ENCODE peak calls at places on chromosome 14, in five cellular contexts. H is SK-N-SH, F is K562, A is T47D, B is HepG2. D is an unnamed sample.
A peak's percentile ranks its signal among the peaks of the same experiment; 100 is the strongest.

GRCh38 chr14:29216316-29216715 is 449.7 kb downstream of the FOXG1 start:
- DNase-seq in H (no peak), A (no peak), F (no peak), B (no peak), D (no peak)

GRCh38 chr14:61754627-61755381 is 7.4 kb upstream of the SNAPC1 start:
- DNase-seq in B (no peak), H (no peak), A (no peak), F (no peak), D (no peak)

GRCh38 chr14:72666610-72667009 is 227.3 kb downstream of the DPF3 start:
- DNase-seq in B (no peak), H (no peak), A (no peak), F (no peak), D (no peak)

GRCh38 chr14:68790656-68791077 is 2.2 kb downstream of the ZFP36L1 start:
- DNase-seq in B (no peak), A (no peak), F (no peak), H (no peak), D (no peak)

GRCh38 chr14:22791302-22791701 is 23.9 kb downstream of the SLC7A7 start:
- DNase-seq in B (no peak), A (no peak), H (no peak), F (no peak), D (no peak)

GRCh38 chr14:92626041-92626440 is 112.5 kb downstream of the RIN3 start:
- DNase-seq in B (no peak), H (no peak), F (no peak), A (no peak), D (no peak)

GRCh38 chr14:56059054-56059453 is 59.2 kb upstream of the PELI2 start:
- DNase-seq in F (no peak), A (no peak), B (no peak), H (no peak), D (no peak)

GRCh38 chr14:80926706-80927384 is 14.7 kb downstream of the CEP128 start:
- DNase-seq in F (no peak), A (no peak), H (no peak), B (no peak), D (no peak)

GRCh38 chr14:34356267-34356660 is 105.8 kb downstream of the SPTSSA start:
- DNase-seq in B (no peak), F (no peak), A (no peak), H (no peak), D (no peak)

GRCh38 chr14:51396222-51396815 is 156.3 kb downstream of the TMX1 start:
- DNase-seq in F (no peak), B (no peak), A (no peak), H (no peak), D (no peak)

GRCh38 chr14:71486274-71486673 is 446.0 kb upstream of the RGS6 start:
- DNase-seq in A (no peak), F (no peak), H (no peak), B (no peak), D (no peak)

GRCh38 chr14:22099942-22100763 is 426.5 kb upstream of the OR4E1 start:
- DNase-seq in A (peak; percentile 15), B (peak; percentile 90), H (peak; percentile 10), F (peak; percentile 17), D (no peak)

GRCh38 chr14:104690266-104690711 is 871 bp downstream of the INF2 start:
- DNase-seq in F (no peak), H (no peak), A (no peak), B (no peak), D (no peak)

GRCh38 chr14:22893706-22894105 is 10.7 kb downstream of the REM2 start:
- DNase-seq in A (no peak), F (no peak), H (no peak), B (no peak), D (no peak)

GRCh38 chr14:56659964-56660551 is 80.5 kb downstream of the TMEM260 start:
- DNase-seq in H (peak; percentile 60), F (peak; percentile 44), B (peak; percentile 50), A (peak; percentile 21), D (no peak)

GRCh38 chr14:103157969-103158368 is 34.7 kb downstream of the TNFAIP2 start:
- DNase-seq in H (no peak), F (no peak), A (no peak), B (no peak), D (no peak)

GRCh38 chr14:38079268-38079667 is 128.4 kb upstream of the SSTR1 start:
- DNase-seq in A (no peak), H (no peak), B (no peak), F (no peak), D (peak; percentile 4)

GRCh38 chr14:23128969-23129758 is 10.1 kb upstream of the CEBPE start:
- DNase-seq in H (no peak), B (no peak), A (no peak), F (peak; percentile 61), D (no peak)

GRCh38 chr14:51070732-51071131 is 24.2 kb downstream of the TRIM9 start:
- DNase-seq in F (no peak), A (no peak), H (no peak), B (no peak), D (no peak)

GRCh38 chr14:56189306-56189705 is 71.1 kb downstream of the PELI2 start:
- DNase-seq in B (no peak), A (no peak), F (no peak), H (no peak), D (no peak)

GRCh38 chr14:102923920-102924486 is 1.5 kb downstream of the AMN start:
- DNase-seq in A (no peak), H (no peak), F (no peak), B (no peak), D (no peak)

GRCh38 chr14:104157303-104157928 is 19.0 kb downstream of the KIF26A start:
- DNase-seq in H (peak; percentile 81), B (peak; percentile 5), F (peak; percentile 46), A (peak; percentile 69), D (no peak)

GRCh38 chr14:78486081-78486480 is 315.9 kb downstream of the NRXN3 start:
- DNase-seq in A (no peak), F (no peak), H (no peak), B (no peak), D (no peak)

GRCh38 chr14:24806061-24806678 is 172.2 kb upstream of the GZMB start:
- DNase-seq in A (peak; percentile 22), B (peak; percentile 88), H (peak; percentile 34), F (peak; percentile 38), D (peak; percentile 16)

GRCh38 chr14:100076630-100077029 is 11.4 kb downstream of the EVL start:
- DNase-seq in H (no peak), F (peak; percentile 18), B (no peak), A (no peak), D (no peak)

GRCh38 chr14:77151918-77152588 is 10.5 kb upstream of the ZDHHC22 start:
- DNase-seq in B (no peak), F (peak; percentile 39), A (peak; percentile 79), H (peak; percentile 61), D (no peak)
- TF ChIP-seq JUND in B (no peak), F (no peak), A (no peak), H (no peak), D (no peak)

DNA sequence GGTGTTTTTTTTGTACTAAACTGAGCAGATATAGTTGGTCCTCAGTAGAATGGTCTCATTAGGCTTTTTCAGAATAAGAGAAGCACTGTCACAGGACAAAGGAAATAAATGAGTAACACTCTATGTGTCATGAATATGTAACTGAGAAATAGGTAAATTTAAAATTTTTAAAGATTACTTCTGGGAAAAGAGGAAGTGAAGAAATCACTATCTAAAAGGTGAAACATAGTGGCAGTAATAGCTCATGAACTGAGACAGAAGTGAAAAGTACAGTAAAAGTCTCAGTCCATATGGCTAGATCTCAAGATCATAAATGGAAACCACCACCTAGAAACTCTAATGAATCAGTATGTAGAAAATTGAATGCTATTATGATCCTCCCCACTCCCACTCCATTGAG is 89.3 kb upstream of the TTC7B start:
- DNase-seq in H (no peak), F (no peak), A (no peak), B (no peak), D (peak; percentile 31)
- TF ChIP-seq JUND in H (no peak), F (no peak), A (no peak), B (no peak), D (no peak)

GRCh38 chr14:46279327-46279726 is 372.3 kb downstream of the RPL10L start:
- DNase-seq in A (no peak), H (no peak), F (no peak), B (no peak), D (no peak)
- TF ChIP-seq JUND in A (no peak), H (no peak), F (no peak), B (no peak), D (no peak)

GRCh38 chr14:74648643-74649042 is 36.6 kb upstream of the LTBP2 start:
- DNase-seq in A (no peak), F (no peak), H (no peak), B (no peak), D (no peak)

GRCh38 chr14:74649167-74649566 is 37.1 kb upstream of the LTBP2 start:
- DNase-seq in F (peak; percentile 41), A (no peak), H (no peak), B (no peak), D (no peak)

GRCh38 chr14:74649673-74650072 is 37.6 kb upstream of the LTBP2 start:
- DNase-seq in F (no peak), B (no peak), A (no peak), H (no peak), D (no peak)

GRCh38 chr14:74647061-74647833 is 35.2 kb upstream of the LTBP2 start:
- DNase-seq in B (no peak), H (peak; percentile 44), A (no peak), F (no peak), D (no peak)

DNA sequence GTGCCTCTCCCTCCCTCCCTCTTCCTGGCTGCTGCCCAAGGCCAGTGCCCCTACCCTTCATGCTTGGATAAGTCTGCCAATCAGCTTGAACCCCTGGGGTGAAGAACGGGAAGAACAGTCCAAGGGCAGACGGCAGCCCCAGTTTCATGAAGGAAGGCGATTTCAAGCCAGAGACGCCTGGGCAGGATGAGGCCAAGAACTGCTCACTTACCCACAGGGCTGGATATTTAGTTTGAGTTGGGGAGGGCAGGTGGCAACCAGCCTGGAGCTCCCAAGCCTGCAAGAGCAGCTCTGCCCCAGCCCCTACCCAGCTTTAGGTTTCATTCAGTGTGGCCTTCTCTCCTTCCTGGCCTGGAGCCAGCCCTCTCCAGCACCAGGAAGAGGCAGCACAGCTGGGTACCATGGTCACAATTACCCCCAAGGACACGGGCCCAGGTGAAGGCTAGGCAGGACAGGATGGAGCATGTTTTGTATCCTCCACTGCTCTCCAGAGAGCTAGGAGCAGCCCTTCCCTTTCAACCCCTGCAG is 35.9 kb upstream of the LTBP2 start:
- DNase-seq in F (no peak), B (no peak), H (peak; percentile 47), A (no peak), D (no peak)
- TF ChIP-seq JUND in F (no peak), B (no peak), H (no peak), A (no peak), D (no peak)

D was measured in GM12878.